ENCODE peak calls at places on chromosomes 2 and 18, in five cellular contexts. N is uterus, E is breast epithelium, A is Peyer's patch, U is A549. P is an unnamed sample.

GRCh38 chr18:79440728-79441127 is 45.0 kb downstream of the NFATC1 start:
- DNase-seq in N (no peak), E (no peak), A (peak), U (no peak), P (no peak)

GRCh38 chr2:31382452-31383120 is 32.0 kb downstream of the XDH start:
- DNase-seq in N (no peak), E (no peak), A (no peak), U (no peak), P (no peak)

GRCh38 chr18:48217306-48218250 is 191.6 kb downstream of the ZBTB7C start:
- DNase-seq in N (no peak), E (no peak), A (no peak), U (no peak), P (no peak)

GRCh38 chr2:48531141-48531648 is 1.2 kb downstream of the STON1 start:
- DNase-seq in N (no peak), E (no peak), A (no peak), U (no peak), P (peak)

GRCh38 chr2:211751853-211752252 is 786.7 kb downstream of the ERBB4 start:
- DNase-seq in N (no peak), E (no peak), A (no peak), U (no peak), P (no peak)

GRCh38 chr2:230899786-230900185 is 25.3 kb downstream of the GPR55 start:
- DNase-seq in N (no peak), E (peak), A (no peak), U (no peak), P (no peak)

GRCh38 chr2:213187833-213188532 is 36.6 kb upstream of the IKZF2 start:
- DNase-seq in N (no peak), E (no peak), A (no peak), U (peak), P (peak)

GRCh38 chr2:217662984-217663602 is 339.7 kb downstream of the TNS1 start:
- DNase-seq in N (no peak), E (no peak), A (no peak), U (no peak), P (no peak)

GRCh38 chr2:208407667-208408066 is 1.1 kb downstream of the PTH2R start:
- DNase-seq in N (no peak), E (no peak), A (no peak), U (peak), P (peak)

GRCh38 chr2:74146929-74147728 is 583 bp downstream of the BOLA3 start:
- DNase-seq in N (no peak), E (no peak), A (peak), U (peak), P (peak)

GRCh38 chr2:74149570-74150319 is 2.0 kb upstream of the BOLA3 start:
- DNase-seq in N (no peak), E (no peak), A (no peak), U (no peak), P (no peak)

GRCh38 chr2:74148457-74149248 is 941 bp upstream of the BOLA3 start:
- DNase-seq in N (no peak), E (no peak), A (no peak), U (no peak), P (no peak)

GRCh38 chr2:74149249-74149530 is 1.5 kb upstream of the BOLA3 start:
- DNase-seq in N (no peak), E (no peak), A (no peak), U (no peak), P (no peak)

GRCh38 chr2:74147729-74148456 is at the start of gene BOLA3:
- DNase-seq in N (peak), E (peak), A (peak), U (peak), P (peak)
- TF ChIP-seq POLR2A in N (peak), E (no peak), A (peak), U (peak), P (peak)

GRCh38 chr2:233353101-233353768 is 1.1 kb upstream of the DGKD start:
- DNase-seq in N (no peak), E (no peak), A (peak), U (no peak), P (no peak)

GRCh38 chr2:233354971-233355574 is 779 bp downstream of the DGKD start:
- DNase-seq in N (no peak), E (peak), A (peak), U (no peak), P (no peak)

GRCh38 chr2:233355916-233356315 is 1.6 kb downstream of the DGKD start:
- DNase-seq in N (no peak), E (no peak), A (no peak), U (no peak), P (no peak)

GRCh38 chr2:233353769-233354499 is at the start of gene DGKD:
- DNase-seq in N (peak), E (no peak), A (peak), U (peak), P (no peak)

DNA sequence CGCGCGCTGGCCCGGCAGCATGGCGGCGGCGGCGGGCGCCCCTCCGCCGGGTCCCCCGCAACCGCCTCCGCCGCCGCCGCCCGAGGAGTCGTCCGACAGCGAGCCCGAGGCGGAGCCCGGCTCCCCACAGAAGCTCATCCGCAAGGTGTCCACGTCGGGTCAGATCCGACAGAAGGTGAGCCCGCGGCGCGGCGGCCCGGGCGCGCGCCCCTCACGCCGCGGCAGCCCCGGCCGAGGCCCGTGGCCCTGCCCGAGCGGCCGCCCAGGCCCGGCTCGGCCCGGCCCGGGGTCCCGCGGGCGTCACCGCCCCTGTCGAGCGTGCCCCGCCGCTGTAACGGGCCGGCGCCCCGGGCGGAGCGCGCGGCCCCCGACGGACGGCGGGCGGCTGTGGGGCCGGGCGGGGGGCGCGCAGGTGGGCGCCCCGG is 218 bp downstream of the DGKD start:
- DNase-seq in N (no peak), E (no peak), A (no peak), U (no peak), P (no peak)
- TF ChIP-seq POLR2A in N (no peak), E (no peak), A (peak), U (peak), P (peak)

GRCh38 chr2:238489896-238490295 is 63.2 kb downstream of the ASB1 start:
- DNase-seq in N (no peak), E (no peak), A (no peak), U (no peak), P (no peak)

GRCh38 chr2:238487134-238487533 is 60.4 kb downstream of the ASB1 start:
- DNase-seq in N (no peak), E (no peak), A (no peak), U (no peak), P (no peak)

GRCh38 chr2:238488347-238488826 is 61.7 kb downstream of the ASB1 start:
- DNase-seq in N (no peak), E (no peak), A (no peak), U (no peak), P (no peak)

GRCh38 chr2:238487652-238488346 is 61.1 kb downstream of the ASB1 start:
- DNase-seq in N (no peak), E (no peak), A (no peak), U (no peak), P (no peak)

DNA sequence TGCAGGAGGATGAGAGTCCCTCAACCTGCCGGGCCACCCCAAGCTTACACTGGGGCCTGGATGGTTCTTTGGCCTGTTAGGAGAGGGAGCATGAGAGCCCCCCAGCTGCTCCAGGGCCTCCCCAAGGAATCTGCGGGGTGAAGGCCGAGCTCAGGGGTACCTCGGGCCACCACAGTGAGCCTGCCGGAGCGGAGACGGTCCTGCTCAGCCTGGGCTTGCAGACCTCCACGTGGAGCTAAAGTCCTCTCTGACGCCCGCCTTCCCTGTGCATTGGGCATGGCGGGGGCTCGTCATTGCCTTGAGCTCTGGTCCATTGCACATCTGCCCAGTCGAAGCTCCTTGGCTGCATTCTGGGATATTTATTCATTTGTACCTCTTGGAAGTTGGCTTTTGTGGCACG is 62.7 kb downstream of the ASB1 start:
- DNase-seq in N (no peak), E (no peak), A (no peak), U (no peak), P (no peak)
- TF ChIP-seq POLR2A in N (no peak), E (no peak), A (no peak), U (no peak), P (no peak)

DNA sequence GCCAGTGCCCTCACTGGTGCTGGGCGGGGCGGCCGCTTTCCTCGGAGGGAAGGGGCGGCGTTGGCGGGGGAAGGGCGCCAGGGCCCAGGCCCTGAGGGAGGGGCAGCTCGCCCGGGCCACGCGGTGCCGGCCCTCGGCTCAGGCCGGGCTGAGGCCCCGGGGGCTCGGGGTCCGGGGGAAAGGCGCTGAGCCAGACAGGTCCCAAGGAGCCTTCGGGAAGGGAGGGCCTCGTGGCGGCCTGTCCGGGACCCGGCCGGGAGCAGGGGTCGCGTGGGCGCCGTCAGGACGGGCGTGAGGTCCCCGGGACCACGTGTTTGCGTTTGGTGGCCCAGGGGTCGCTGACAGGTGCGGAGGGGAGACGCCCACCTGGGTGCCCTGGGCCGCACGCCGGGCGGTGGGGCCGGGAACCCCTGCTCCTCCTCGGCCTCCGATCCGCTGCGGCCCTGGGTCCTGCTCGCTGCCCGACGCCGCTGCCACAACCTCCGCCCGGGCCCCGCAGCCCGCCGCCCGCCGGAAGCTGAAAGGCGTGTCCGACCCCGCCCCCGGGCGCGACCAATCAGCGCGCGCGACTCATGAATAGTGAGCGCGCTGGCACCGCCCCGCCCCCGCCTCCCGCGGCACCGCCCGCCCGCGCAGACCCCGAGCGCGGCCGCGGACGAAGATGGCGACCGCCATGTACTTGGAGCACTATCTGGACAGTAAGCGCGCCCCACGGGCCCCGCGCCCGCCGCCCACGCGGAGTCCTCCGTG is at the start of gene ING5:
- DNase-seq in N (peak), E (peak), A (peak), U (peak), P (peak)
- TF ChIP-seq POLR2A in N (peak), E (no peak), A (peak), U (peak), P (peak)

DNA sequence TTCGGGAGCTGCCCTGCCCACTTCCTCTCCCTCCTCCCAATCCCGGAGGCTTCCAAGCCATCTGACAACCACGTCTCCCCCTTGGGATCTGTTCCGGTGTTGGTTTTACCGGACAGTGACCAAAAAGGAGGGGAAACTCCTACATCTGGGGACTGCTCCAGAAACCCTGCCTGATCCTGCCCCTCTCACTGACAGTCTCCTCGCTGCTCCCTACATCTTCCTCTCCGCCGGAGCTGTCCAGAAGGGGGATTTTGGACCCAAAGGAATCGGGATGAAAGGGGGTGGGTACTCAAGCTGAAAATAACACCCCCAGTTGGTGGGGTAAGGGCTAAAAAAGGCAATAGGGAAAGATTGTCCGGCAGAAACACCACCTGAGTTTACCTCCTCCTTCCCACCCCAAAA is 1.5 kb downstream of the INO80D start:
- DNase-seq in N (peak), E (peak), A (peak), U (peak), P (peak)
- TF ChIP-seq POLR2A in N (peak), E (peak), A (peak), U (peak), P (peak)

GRCh38 chr2:28395334-28396061 is 2.8 kb downstream of the FOSL2 start:
- DNase-seq in N (peak), E (peak), A (peak), U (no peak), P (no peak)
- TF ChIP-seq POLR2A in N (peak), E (peak), A (peak), U (no peak), P (no peak)

GRCh38 chr2:129301431-129301913 is 678.0 kb upstream of the RAB6C start:
- DNase-seq in N (no peak), E (no peak), A (no peak), U (no peak), P (no peak)

GRCh38 chr2:129299338-129299737 is 680.1 kb upstream of the RAB6C start:
- DNase-seq in N (no peak), E (no peak), A (no peak), U (no peak), P (no peak)

GRCh38 chr2:129299756-129300155 is 679.7 kb upstream of the RAB6C start:
- DNase-seq in N (no peak), E (no peak), A (no peak), U (no peak), P (no peak)

GRCh38 chr2:129302106-129302505 is 677.4 kb upstream of the RAB6C start:
- DNase-seq in N (no peak), E (no peak), A (no peak), U (no peak), P (no peak)

DNA sequence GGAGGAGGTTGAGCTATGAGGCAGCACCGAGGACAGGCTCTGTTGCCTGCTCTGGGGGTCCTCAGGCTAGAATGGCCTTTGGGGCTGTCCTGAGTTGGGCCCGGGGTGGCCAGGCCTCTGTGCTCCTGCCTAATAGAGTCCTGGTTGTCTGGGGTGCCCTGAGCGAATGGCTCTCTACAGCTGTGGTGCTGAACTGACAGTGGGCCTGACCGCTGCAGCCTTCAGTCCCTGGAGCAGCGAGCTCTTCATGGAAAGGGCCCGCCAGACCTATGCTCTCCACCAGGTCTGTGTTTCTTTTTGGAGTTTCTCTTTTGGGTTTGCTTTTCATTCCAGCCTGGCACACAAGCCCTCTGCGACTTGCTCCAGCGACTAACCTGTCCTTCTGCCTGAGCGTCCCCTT is 679.0 kb upstream of the RAB6C start:
- DNase-seq in N (no peak), E (no peak), A (no peak), U (no peak), P (no peak)
- TF ChIP-seq POLR2A in N (no peak), E (no peak), A (no peak), U (no peak), P (no peak)

GRCh38 chr2:16862474-16862873 is 196.8 kb upstream of the CYRIA start:
- DNase-seq in N (no peak), E (no peak), A (no peak), U (no peak), P (no peak)
- TF ChIP-seq POLR2A in N (no peak), E (no peak), A (no peak), U (no peak), P (no peak)

DNA sequence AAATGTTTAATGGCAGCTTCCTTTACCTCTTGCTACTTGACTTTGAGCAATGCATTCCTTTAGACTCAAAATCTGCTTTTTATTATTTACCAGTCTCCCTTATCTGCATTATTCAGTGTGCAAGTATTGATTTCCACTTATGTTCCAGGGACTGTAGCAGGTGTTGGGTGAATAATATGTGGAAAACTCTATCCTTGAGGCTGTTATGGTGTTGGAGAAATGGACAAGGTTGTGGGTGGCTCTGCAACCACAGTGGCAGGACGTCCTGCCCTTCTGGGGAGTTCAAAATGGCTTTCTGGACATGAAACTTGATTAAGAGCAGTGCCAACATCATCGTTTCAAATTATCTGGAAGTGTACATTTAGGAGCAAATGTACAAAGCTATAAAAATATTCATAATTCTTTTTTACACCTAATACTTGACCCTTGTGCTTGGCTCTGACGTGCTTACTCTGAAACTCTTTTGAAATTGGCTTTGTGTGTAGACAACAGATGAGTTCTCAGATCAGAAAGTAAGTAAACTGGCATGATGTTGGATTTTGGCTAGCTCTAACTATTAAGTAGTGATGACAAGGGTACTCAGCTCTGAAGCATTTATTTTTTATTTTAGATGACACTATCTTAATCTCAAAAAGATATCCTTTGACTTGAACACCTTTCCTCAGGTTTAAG is 766.2 kb downstream of the DPP10 start:
- DNase-seq in N (no peak), E (no peak), A (no peak), U (no peak), P (no peak)
- TF ChIP-seq POLR2A in N (no peak), E (no peak), A (no peak), U (no peak), P (no peak)

GRCh38 chr2:218711550-218711929 is 905 bp downstream of the TTLL4 start:
- DNase-seq in N (no peak), E (no peak), A (no peak), U (no peak), P (no peak)

GRCh38 chr2:218710334-218710686 is 325 bp upstream of the TTLL4 start:
- DNase-seq in N (no peak), E (no peak), A (no peak), U (no peak), P (no peak)

GRCh38 chr2:218708086-218708485 is 2.5 kb upstream of the TTLL4 start:
- DNase-seq in N (no peak), E (no peak), A (no peak), U (no peak), P (no peak)

GRCh38 chr2:218709906-218710305 is 729 bp upstream of the TTLL4 start:
- DNase-seq in N (no peak), E (no peak), A (no peak), U (no peak), P (no peak)

GRCh38 chr2:218710687-218711549 is at the start of gene TTLL4:
- DNase-seq in N (peak), E (peak), A (peak), U (peak), P (peak)
- TF ChIP-seq POLR2A in N (peak), E (peak), A (peak), U (peak), P (peak)

P was measured in H54.